ENCODE peak calls at places on chromosome 1, in ten cellular contexts. M is mucosa of descending colon, N is psoas muscle, Z is fibroblast of the aortic adventitia, E is neural crest cell, C is activated B cell treated with CpG ODN at 0.5 μM for 24 hours, F is AML-193, Y is BJ, T is T1000, K is fibroblast of gingiva. X is an unnamed sample.

GRCh38 chr1:3681898-3682806 is 29.8 kb downstream of the TP73 start:
- DNase-seq in M (no peak), N (no peak), Z (no peak), E (no peak), C (no peak), F (no peak), Y (no peak), T (no peak), K (no peak), X (no peak)

GRCh38 chr1:41153750-41154274 is 88.3 kb downstream of the SCMH1 start:
- DNase-seq in M (no peak), N (no peak), Z (no peak), E (no peak), C (no peak), F (no peak), Y (no peak), T (no peak), K (no peak), X (peak)

GRCh38 chr1:218705911-218706893 is 361.1 kb downstream of the TGFB2 start:
- DNase-seq in M (no peak), N (no peak), Z (peak), E (no peak), C (no peak), F (no peak), Y (peak), T (peak), K (peak), X (no peak)

GRCh38 chr1:182890927-182891610 is 51.9 kb downstream of the DHX9 start:
- DNase-seq in M (no peak), N (no peak), Z (no peak), E (no peak), C (no peak), F (no peak), Y (no peak), T (no peak), K (no peak), X (peak)

GRCh38 chr1:17090844-17091243 is 28.4 kb downstream of the PADI2 start:
- DNase-seq in M (no peak), N (no peak), Z (no peak), E (no peak), C (no peak), F (no peak), Y (no peak), T (no peak), K (no peak), X (no peak)

GRCh38 chr1:246435421-246436041 is 71.5 kb downstream of the SMYD3 start:
- DNase-seq in M (no peak), N (no peak), Z (peak), E (no peak), C (no peak), F (no peak), Y (no peak), T (no peak), K (peak), X (no peak)

GRCh38 chr1:9537863-9538668 is 1.2 kb upstream of the SLC25A33 start:
- DNase-seq in M (peak), N (no peak), Z (no peak), E (no peak), C (no peak), F (no peak), Y (no peak), T (no peak), K (no peak), X (peak)

GRCh38 chr1:163528710-163529348 is 207.1 kb downstream of the NUF2 start:
- DNase-seq in M (peak), N (no peak), Z (peak), E (no peak), C (no peak), F (peak), Y (no peak), T (no peak), K (peak), X (peak)

GRCh38 chr1:11967028-11967547 is 13.2 kb upstream of the MFN2 start:
- DNase-seq in M (peak), N (no peak), Z (peak), E (no peak), C (no peak), F (peak), Y (no peak), T (no peak), K (no peak), X (peak)

GRCh38 chr1:35047188-35047858 is 15.6 kb upstream of the ZMYM6 start:
- DNase-seq in M (no peak), N (no peak), Z (peak), E (no peak), C (no peak), F (no peak), Y (peak), T (peak), K (peak), X (no peak)

GRCh38 chr1:54132485-54132884 is 20.3 kb downstream of the CDCP2 start:
- DNase-seq in M (no peak), N (no peak), Z (no peak), E (no peak), C (no peak), F (no peak), Y (no peak), T (no peak), K (no peak), X (no peak)

GRCh38 chr1:5975133-5975880 is 16.9 kb downstream of the NPHP4 start:
- DNase-seq in M (peak), N (peak), Z (peak), E (peak), C (no peak), F (peak), Y (no peak), T (no peak), K (peak), X (peak)

GRCh38 chr1:39168301-39169080 is 36.0 kb upstream of the MACF1 start:
- DNase-seq in M (no peak), N (no peak), Z (no peak), E (no peak), C (no peak), F (no peak), Y (no peak), T (no peak), K (no peak), X (no peak)